ENCODE peak calls at places on chromosomes 3 and 15, in six cellular contexts. One of them, this sample, is unnamed.

GRCh38 chr15:25989327-25989726 is 126.2 kb upstream of the ATP10A start:
- DNase-seq in coronary artery: no peak
- DNase-seq in cardiac muscle cell: no peak
- DNase-seq in CD4-positive, CD25-positive, alpha-beta regulatory T cell: no peak
- DNase-seq in CD8-positive, alpha-beta T cell: no peak
- DNase-seq in astrocyte: no peak
- DNase-seq in this sample: no peak

GRCh38 chr3:29057326-29057725 is 223.5 kb upstream of the RBMS3 start:
- DNase-seq in coronary artery: no peak
- DNase-seq in cardiac muscle cell: no peak
- DNase-seq in CD4-positive, CD25-positive, alpha-beta regulatory T cell: no peak
- DNase-seq in CD8-positive, alpha-beta T cell: no peak
- DNase-seq in astrocyte: peak; percentile 83
- DNase-seq in this sample: no peak

GRCh38 chr3:104740874-104741273 is 625.8 kb upstream of the ALCAM start:
- DNase-seq in coronary artery: no peak
- DNase-seq in cardiac muscle cell: no peak
- DNase-seq in CD4-positive, CD25-positive, alpha-beta regulatory T cell: no peak
- DNase-seq in CD8-positive, alpha-beta T cell: no peak
- DNase-seq in astrocyte: no peak
- DNase-seq in this sample: no peak

GRCh38 chr3:170999737-171000242 is 26.7 kb downstream of the SLC2A2 start:
- DNase-seq in coronary artery: no peak
- DNase-seq in cardiac muscle cell: no peak
- DNase-seq in CD4-positive, CD25-positive, alpha-beta regulatory T cell: no peak
- DNase-seq in CD8-positive, alpha-beta T cell: no peak
- DNase-seq in astrocyte: peak; percentile 91
- DNase-seq in this sample: no peak

GRCh38 chr3:23761440-23761896 is 44.3 kb upstream of the UBE2E1 start:
- DNase-seq in coronary artery: no peak
- DNase-seq in cardiac muscle cell: peak; percentile 49
- DNase-seq in CD4-positive, CD25-positive, alpha-beta regulatory T cell: no peak
- DNase-seq in CD8-positive, alpha-beta T cell: no peak
- DNase-seq in astrocyte: no peak
- DNase-seq in this sample: no peak

GRCh38 chr3:14273886-14274517 is 95.4 kb downstream of the LSM3 start:
- DNase-seq in coronary artery: no peak
- DNase-seq in cardiac muscle cell: no peak
- DNase-seq in CD4-positive, CD25-positive, alpha-beta regulatory T cell: no peak
- DNase-seq in CD8-positive, alpha-beta T cell: no peak
- DNase-seq in astrocyte: no peak
- DNase-seq in this sample: no peak

GRCh38 chr15:60442763-60443162 is 36.2 kb downstream of the ICE2 start:
- DNase-seq in coronary artery: no peak
- DNase-seq in cardiac muscle cell: no peak
- DNase-seq in CD4-positive, CD25-positive, alpha-beta regulatory T cell: no peak
- DNase-seq in CD8-positive, alpha-beta T cell: no peak
- DNase-seq in astrocyte: peak; percentile 63
- DNase-seq in this sample: no peak

GRCh38 chr3:128145279-128145678 is 8.0 kb upstream of the EEFSEC start:
- DNase-seq in coronary artery: no peak
- DNase-seq in cardiac muscle cell: no peak
- DNase-seq in CD4-positive, CD25-positive, alpha-beta regulatory T cell: no peak
- DNase-seq in CD8-positive, alpha-beta T cell: no peak
- DNase-seq in astrocyte: no peak
- DNase-seq in this sample: no peak

GRCh38 chr3:71885001-71885400 is 100.1 kb upstream of the PROK2 start:
- DNase-seq in coronary artery: no peak
- DNase-seq in cardiac muscle cell: no peak
- DNase-seq in CD4-positive, CD25-positive, alpha-beta regulatory T cell: no peak
- DNase-seq in CD8-positive, alpha-beta T cell: no peak
- DNase-seq in astrocyte: peak; percentile 36
- DNase-seq in this sample: no peak

GRCh38 chr3:65831733-65832425 is 206.8 kb downstream of the MAGI1 start:
- DNase-seq in coronary artery: no peak
- DNase-seq in cardiac muscle cell: no peak
- DNase-seq in CD4-positive, CD25-positive, alpha-beta regulatory T cell: no peak
- DNase-seq in CD8-positive, alpha-beta T cell: no peak
- DNase-seq in astrocyte: peak; percentile 95
- DNase-seq in this sample: no peak

GRCh38 chr3:143063018-143063417 is 56.6 kb upstream of the CHST2 start:
- DNase-seq in coronary artery: no peak
- DNase-seq in cardiac muscle cell: no peak
- DNase-seq in CD4-positive, CD25-positive, alpha-beta regulatory T cell: no peak
- DNase-seq in CD8-positive, alpha-beta T cell: no peak
- DNase-seq in astrocyte: no peak
- DNase-seq in this sample: no peak

GRCh38 chr3:127746400-127747057 is 73.8 kb downstream of the ABTB1 start:
- DNase-seq in coronary artery: no peak
- DNase-seq in cardiac muscle cell: no peak
- DNase-seq in CD4-positive, CD25-positive, alpha-beta regulatory T cell: no peak
- DNase-seq in CD8-positive, alpha-beta T cell: no peak
- DNase-seq in astrocyte: no peak
- DNase-seq in this sample: no peak

GRCh38 chr3:184756151-184756681 is 44.4 kb upstream of the MAGEF1 start:
- DNase-seq in coronary artery: no peak
- DNase-seq in cardiac muscle cell: no peak
- DNase-seq in CD4-positive, CD25-positive, alpha-beta regulatory T cell: no peak
- DNase-seq in CD8-positive, alpha-beta T cell: no peak
- DNase-seq in astrocyte: no peak
- DNase-seq in this sample: peak; percentile 18

GRCh38 chr15:94266000-94266399 is 34.6 kb downstream of the MCTP2 start:
- DNase-seq in coronary artery: no peak
- DNase-seq in cardiac muscle cell: no peak
- DNase-seq in CD4-positive, CD25-positive, alpha-beta regulatory T cell: no peak
- DNase-seq in CD8-positive, alpha-beta T cell: no peak
- DNase-seq in astrocyte: no peak
- DNase-seq in this sample: no peak

GRCh38 chr3:46693038-46693896 is at the start of gene ALS2CL:
- DNase-seq in coronary artery: peak; percentile 89
- DNase-seq in cardiac muscle cell: peak; percentile 65
- DNase-seq in CD4-positive, CD25-positive, alpha-beta regulatory T cell: peak; percentile 76
- DNase-seq in CD8-positive, alpha-beta T cell: peak; percentile 58
- DNase-seq in astrocyte: no peak
- DNase-seq in this sample: no peak

GRCh38 chr3:156233875-156234274 is 113.5 kb downstream of the KCNAB1 start:
- DNase-seq in coronary artery: no peak
- DNase-seq in cardiac muscle cell: no peak
- DNase-seq in CD4-positive, CD25-positive, alpha-beta regulatory T cell: no peak
- DNase-seq in CD8-positive, alpha-beta T cell: no peak
- DNase-seq in astrocyte: peak; percentile 15
- DNase-seq in this sample: no peak

GRCh38 chr15:57772223-57772957 is 65.9 kb downstream of the POLR2M start:
- DNase-seq in coronary artery: no peak
- DNase-seq in cardiac muscle cell: no peak
- DNase-seq in CD4-positive, CD25-positive, alpha-beta regulatory T cell: no peak
- DNase-seq in CD8-positive, alpha-beta T cell: no peak
- DNase-seq in astrocyte: peak; percentile 4
- DNase-seq in this sample: no peak

GRCh38 chr15:35088329-35088728 is 3.2 kb upstream of the NANOGP8 start:
- DNase-seq in coronary artery: no peak
- DNase-seq in cardiac muscle cell: no peak
- DNase-seq in CD4-positive, CD25-positive, alpha-beta regulatory T cell: no peak
- DNase-seq in CD8-positive, alpha-beta T cell: no peak
- DNase-seq in astrocyte: no peak
- DNase-seq in this sample: no peak

GRCh38 chr3:150235799-150236198 is 172.3 kb upstream of the TSC22D2 start:
- DNase-seq in coronary artery: no peak
- DNase-seq in cardiac muscle cell: peak; percentile 42
- DNase-seq in CD4-positive, CD25-positive, alpha-beta regulatory T cell: no peak
- DNase-seq in CD8-positive, alpha-beta T cell: no peak
- DNase-seq in astrocyte: peak; percentile 95
- DNase-seq in this sample: no peak

GRCh38 chr15:38714309-38715072 is 149.9 kb upstream of the RASGRP1 start:
- DNase-seq in coronary artery: no peak
- DNase-seq in cardiac muscle cell: no peak
- DNase-seq in CD4-positive, CD25-positive, alpha-beta regulatory T cell: no peak
- DNase-seq in CD8-positive, alpha-beta T cell: no peak
- DNase-seq in astrocyte: peak; percentile 99
- DNase-seq in this sample: no peak

GRCh38 chr3:88231207-88231606 is 81.4 kb downstream of the C3orf38 start:
- DNase-seq in coronary artery: no peak
- DNase-seq in cardiac muscle cell: no peak
- DNase-seq in CD4-positive, CD25-positive, alpha-beta regulatory T cell: no peak
- DNase-seq in CD8-positive, alpha-beta T cell: no peak
- DNase-seq in astrocyte: peak; percentile 44
- DNase-seq in this sample: no peak

DNA sequence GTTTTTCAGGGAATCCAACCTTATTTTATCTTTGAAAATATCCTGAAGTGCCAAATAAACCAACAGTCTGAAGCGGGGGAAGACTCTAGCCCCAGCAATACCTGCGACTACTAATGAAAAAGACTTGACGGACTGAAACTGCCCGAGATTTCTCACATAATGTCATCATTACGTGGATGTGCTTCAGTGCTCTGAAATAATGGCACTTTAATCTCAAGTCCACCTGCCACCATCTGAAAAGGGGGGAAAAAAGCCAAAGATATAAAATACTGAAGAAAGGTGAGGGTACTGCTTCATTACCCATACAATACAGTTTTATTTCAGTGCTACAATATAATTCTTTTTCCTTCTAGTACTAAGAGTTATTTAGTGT is 64.3 kb upstream of the ATP2C1 start:
- DNase-seq in coronary artery: no peak
- DNase-seq in cardiac muscle cell: no peak
- DNase-seq in CD4-positive, CD25-positive, alpha-beta regulatory T cell: no peak
- DNase-seq in CD8-positive, alpha-beta T cell: no peak
- DNase-seq in astrocyte: no peak
- DNase-seq in this sample: no peak
- H3K27ac ChIP-seq in coronary artery: no peak overlapping the region
- H3K27ac ChIP-seq in cardiac muscle cell: no peak overlapping the region
- H3K27ac ChIP-seq in CD4-positive, CD25-positive, alpha-beta regulatory T cell: no peak overlapping the region
- H3K27ac ChIP-seq in CD8-positive, alpha-beta T cell: no peak overlapping the region
- H3K27ac ChIP-seq in astrocyte: no peak overlapping the region
- H3K27ac ChIP-seq in this sample: no peak overlapping the region

GRCh38 chr3:10238330-10238995 is 9.8 kb upstream of the TATDN2 start:
- DNase-seq in coronary artery: no peak
- DNase-seq in cardiac muscle cell: no peak
- DNase-seq in CD4-positive, CD25-positive, alpha-beta regulatory T cell: no peak
- DNase-seq in CD8-positive, alpha-beta T cell: peak; percentile 7
- DNase-seq in astrocyte: no peak
- DNase-seq in this sample: no peak
- H3K27ac ChIP-seq in coronary artery: no peak overlapping the region
- H3K27ac ChIP-seq in cardiac muscle cell: no peak overlapping the region
- H3K27ac ChIP-seq in CD4-positive, CD25-positive, alpha-beta regulatory T cell: peak overlapping the region; percentile 48
- H3K27ac ChIP-seq in CD8-positive, alpha-beta T cell: no peak overlapping the region
- H3K27ac ChIP-seq in astrocyte: no peak overlapping the region
- H3K27ac ChIP-seq in this sample: no peak overlapping the region

DNA sequence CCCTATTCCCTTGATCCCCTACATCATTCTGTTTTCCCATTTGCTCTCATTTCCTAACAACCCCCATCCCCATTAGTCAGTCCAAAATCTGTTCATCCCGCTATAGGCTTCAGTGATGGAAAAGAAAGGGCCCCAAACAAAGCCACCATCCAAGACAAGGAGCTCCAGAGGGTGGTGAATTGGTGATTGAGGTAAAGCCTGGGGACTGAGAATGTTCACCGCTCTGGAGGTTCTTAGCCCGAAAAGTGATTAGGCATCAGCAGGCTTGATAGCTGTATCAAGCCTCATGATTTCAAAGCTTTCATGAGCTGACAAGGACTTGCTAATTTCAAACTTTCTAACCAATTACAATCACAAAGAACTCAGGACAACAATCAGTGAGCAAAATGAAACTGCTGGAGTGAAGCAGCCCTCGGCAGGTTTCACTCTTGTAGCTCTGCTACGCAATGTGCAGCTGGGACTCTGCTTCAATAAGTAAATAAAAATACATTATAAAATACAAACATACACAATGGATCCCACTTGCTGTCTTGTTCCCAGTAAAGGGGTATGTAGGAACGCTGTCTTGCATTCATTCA is 391.3 kb downstream of the TIGIT start:
- DNase-seq in coronary artery: no peak
- DNase-seq in cardiac muscle cell: no peak
- DNase-seq in CD4-positive, CD25-positive, alpha-beta regulatory T cell: no peak
- DNase-seq in CD8-positive, alpha-beta T cell: no peak
- DNase-seq in astrocyte: no peak
- DNase-seq in this sample: no peak
- H3K27ac ChIP-seq in coronary artery: no peak overlapping the region
- H3K27ac ChIP-seq in cardiac muscle cell: no peak overlapping the region
- H3K27ac ChIP-seq in CD4-positive, CD25-positive, alpha-beta regulatory T cell: no peak overlapping the region
- H3K27ac ChIP-seq in CD8-positive, alpha-beta T cell: no peak overlapping the region
- H3K27ac ChIP-seq in astrocyte: no peak overlapping the region
- H3K27ac ChIP-seq in this sample: peak overlapping the region; percentile 58

GRCh38 chr3:190498293-190498692 is 15.6 kb upstream of the IL1RAP start:
- DNase-seq in coronary artery: no peak
- DNase-seq in cardiac muscle cell: no peak
- DNase-seq in CD4-positive, CD25-positive, alpha-beta regulatory T cell: no peak
- DNase-seq in CD8-positive, alpha-beta T cell: no peak
- DNase-seq in astrocyte: no peak
- DNase-seq in this sample: no peak
- H3K27ac ChIP-seq in coronary artery: no peak overlapping the region
- H3K27ac ChIP-seq in cardiac muscle cell: no peak overlapping the region
- H3K27ac ChIP-seq in CD4-positive, CD25-positive, alpha-beta regulatory T cell: no peak overlapping the region
- H3K27ac ChIP-seq in CD8-positive, alpha-beta T cell: no peak overlapping the region
- H3K27ac ChIP-seq in astrocyte: no peak overlapping the region
- H3K27ac ChIP-seq in this sample: no peak overlapping the region

GRCh38 chr15:68719676-68720075 is 101.0 kb downstream of the ANP32A start:
- DNase-seq in coronary artery: no peak
- DNase-seq in cardiac muscle cell: no peak
- DNase-seq in CD4-positive, CD25-positive, alpha-beta regulatory T cell: no peak
- DNase-seq in CD8-positive, alpha-beta T cell: no peak
- DNase-seq in astrocyte: peak; percentile 15
- DNase-seq in this sample: no peak

GRCh38 chr15:68717952-68718351 is 102.7 kb downstream of the ANP32A start:
- DNase-seq in coronary artery: no peak
- DNase-seq in cardiac muscle cell: no peak
- DNase-seq in CD4-positive, CD25-positive, alpha-beta regulatory T cell: no peak
- DNase-seq in CD8-positive, alpha-beta T cell: no peak
- DNase-seq in astrocyte: no peak
- DNase-seq in this sample: no peak

GRCh38 chr15:68719051-68719450 is 101.6 kb downstream of the ANP32A start:
- DNase-seq in coronary artery: no peak
- DNase-seq in cardiac muscle cell: no peak
- DNase-seq in CD4-positive, CD25-positive, alpha-beta regulatory T cell: no peak
- DNase-seq in CD8-positive, alpha-beta T cell: no peak
- DNase-seq in astrocyte: no peak
- DNase-seq in this sample: no peak

GRCh38 chr15:68715111-68715510 is 105.6 kb downstream of the ANP32A start:
- DNase-seq in coronary artery: no peak
- DNase-seq in cardiac muscle cell: no peak
- DNase-seq in CD4-positive, CD25-positive, alpha-beta regulatory T cell: no peak
- DNase-seq in CD8-positive, alpha-beta T cell: no peak
- DNase-seq in astrocyte: no peak
- DNase-seq in this sample: no peak

DNA sequence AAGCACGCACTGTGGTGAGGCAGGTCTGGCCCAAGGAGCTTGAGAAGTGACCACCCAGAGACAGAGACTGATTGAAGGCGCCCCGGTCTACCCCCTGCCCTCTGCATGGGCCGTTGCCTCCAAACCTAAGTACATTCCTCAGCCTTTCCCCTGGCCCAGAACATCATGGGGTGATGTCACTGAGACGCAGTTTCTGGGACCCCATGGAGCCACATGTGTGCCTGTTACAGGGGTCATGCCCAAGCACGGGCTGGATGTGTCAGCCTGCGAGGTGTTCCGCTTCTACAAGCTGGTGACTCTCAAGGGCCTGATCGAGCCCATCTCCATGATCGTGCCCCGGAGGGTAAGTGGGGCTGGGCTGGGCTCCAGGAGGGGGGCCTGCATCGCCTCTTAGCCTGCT is 102.2 kb downstream of the ANP32A start:
- DNase-seq in coronary artery: no peak
- DNase-seq in cardiac muscle cell: no peak
- DNase-seq in CD4-positive, CD25-positive, alpha-beta regulatory T cell: no peak
- DNase-seq in CD8-positive, alpha-beta T cell: no peak
- DNase-seq in astrocyte: no peak
- DNase-seq in this sample: no peak
- H3K27ac ChIP-seq in coronary artery: no peak overlapping the region
- H3K27ac ChIP-seq in cardiac muscle cell: no peak overlapping the region
- H3K27ac ChIP-seq in CD4-positive, CD25-positive, alpha-beta regulatory T cell: no peak overlapping the region
- H3K27ac ChIP-seq in CD8-positive, alpha-beta T cell: no peak overlapping the region
- H3K27ac ChIP-seq in astrocyte: no peak overlapping the region
- H3K27ac ChIP-seq in this sample: no peak overlapping the region

GRCh38 chr15:99141943-99142342 is 37.1 kb downstream of the SYNM start:
- DNase-seq in coronary artery: no peak
- DNase-seq in cardiac muscle cell: no peak
- DNase-seq in CD4-positive, CD25-positive, alpha-beta regulatory T cell: no peak
- DNase-seq in CD8-positive, alpha-beta T cell: no peak
- DNase-seq in astrocyte: no peak
- DNase-seq in this sample: no peak
- H3K27ac ChIP-seq in coronary artery: no peak overlapping the region
- H3K27ac ChIP-seq in cardiac muscle cell: no peak overlapping the region
- H3K27ac ChIP-seq in CD4-positive, CD25-positive, alpha-beta regulatory T cell: no peak overlapping the region
- H3K27ac ChIP-seq in CD8-positive, alpha-beta T cell: no peak overlapping the region
- H3K27ac ChIP-seq in astrocyte: no peak overlapping the region
- H3K27ac ChIP-seq in this sample: no peak overlapping the region

This sample was measured in caudate nucleus.